ENCODE peak calls at places on chromosome 5, in seven cellular contexts. One of them, this sample, is unnamed. For H3K4me1, the result is how much of the 10 kb centered on the place peaks cover.

GRCh38 chr5:41908374-41909079 is 4.4 kb downstream of the RIMOC1 start:
- DNase-seq in IMR-90: peak
- DNase-seq in endothelial cell of umbilical vein: no peak
- DNase-seq in mammary epithelial cell: peak
- DNase-seq in H9: no peak
- DNase-seq in colonic mucosa: no peak
- DNase-seq in GM12878: no peak
- DNase-seq in this sample: no peak

GRCh38 chr5:170097934-170098333 is 7.8 kb upstream of the FOXI1 start:
- DNase-seq in IMR-90: no peak
- DNase-seq in endothelial cell of umbilical vein: peak
- DNase-seq in mammary epithelial cell: no peak
- DNase-seq in H9: no peak
- DNase-seq in colonic mucosa: no peak
- DNase-seq in GM12878: no peak
- DNase-seq in this sample: no peak

GRCh38 chr5:75375414-75375813 is 38.4 kb downstream of the HMGCR start:
- DNase-seq in IMR-90: no peak
- DNase-seq in endothelial cell of umbilical vein: no peak
- DNase-seq in mammary epithelial cell: no peak
- DNase-seq in H9: no peak
- DNase-seq in colonic mucosa: no peak
- DNase-seq in GM12878: no peak
- DNase-seq in this sample: no peak

GRCh38 chr5:174724484-174725260 is at the start of gene MSX2:
- DNase-seq in IMR-90: peak
- DNase-seq in endothelial cell of umbilical vein: peak
- DNase-seq in mammary epithelial cell: peak
- DNase-seq in H9: peak
- DNase-seq in colonic mucosa: peak
- DNase-seq in GM12878: no peak
- DNase-seq in this sample: no peak

GRCh38 chr5:137699291-137700281 is 36.3 kb downstream of the KLHL3 start:
- DNase-seq in IMR-90: peak
- DNase-seq in endothelial cell of umbilical vein: peak
- DNase-seq in mammary epithelial cell: no peak
- DNase-seq in H9: no peak
- DNase-seq in colonic mucosa: no peak
- DNase-seq in GM12878: no peak
- DNase-seq in this sample: no peak

GRCh38 chr5:21236896-21237830 is 1249.2 kb upstream of the CDH18 start:
- DNase-seq in IMR-90: no peak
- DNase-seq in endothelial cell of umbilical vein: peak
- DNase-seq in mammary epithelial cell: peak
- DNase-seq in H9: no peak
- DNase-seq in colonic mucosa: no peak
- DNase-seq in GM12878: no peak
- DNase-seq in this sample: no peak

GRCh38 chr5:161546463-161547301 is at the start of gene GABRB2:
- DNase-seq in IMR-90: no peak
- DNase-seq in endothelial cell of umbilical vein: peak
- DNase-seq in mammary epithelial cell: peak
- DNase-seq in H9: peak
- DNase-seq in colonic mucosa: peak
- DNase-seq in GM12878: peak
- DNase-seq in this sample: peak

GRCh38 chr5:38046093-38046492 is 206.3 kb upstream of the GDNF start:
- DNase-seq in IMR-90: no peak
- DNase-seq in endothelial cell of umbilical vein: no peak
- DNase-seq in mammary epithelial cell: no peak
- DNase-seq in H9: no peak
- DNase-seq in colonic mucosa: no peak
- DNase-seq in GM12878: no peak
- DNase-seq in this sample: peak

GRCh38 chr5:167639213-167639612 is 652.2 kb upstream of the WWC1 start:
- DNase-seq in IMR-90: peak
- DNase-seq in endothelial cell of umbilical vein: no peak
- DNase-seq in mammary epithelial cell: no peak
- DNase-seq in H9: no peak
- DNase-seq in colonic mucosa: no peak
- DNase-seq in GM12878: no peak
- DNase-seq in this sample: no peak

GRCh38 chr5:138849439-138849838 is 25.7 kb downstream of the LRRTM2 start:
- DNase-seq in IMR-90: peak
- DNase-seq in endothelial cell of umbilical vein: no peak
- DNase-seq in mammary epithelial cell: peak
- DNase-seq in H9: no peak
- DNase-seq in colonic mucosa: no peak
- DNase-seq in GM12878: no peak
- DNase-seq in this sample: no peak
- TF ChIP-seq CTCF in IMR-90: no peak
- TF ChIP-seq CTCF in endothelial cell of umbilical vein: no peak
- TF ChIP-seq CTCF in mammary epithelial cell: no peak
- TF ChIP-seq CTCF in H9: no peak
- TF ChIP-seq CTCF in colonic mucosa: no peak
- TF ChIP-seq CTCF in GM12878: no peak
- TF ChIP-seq CTCF in this sample: no peak

DNA sequence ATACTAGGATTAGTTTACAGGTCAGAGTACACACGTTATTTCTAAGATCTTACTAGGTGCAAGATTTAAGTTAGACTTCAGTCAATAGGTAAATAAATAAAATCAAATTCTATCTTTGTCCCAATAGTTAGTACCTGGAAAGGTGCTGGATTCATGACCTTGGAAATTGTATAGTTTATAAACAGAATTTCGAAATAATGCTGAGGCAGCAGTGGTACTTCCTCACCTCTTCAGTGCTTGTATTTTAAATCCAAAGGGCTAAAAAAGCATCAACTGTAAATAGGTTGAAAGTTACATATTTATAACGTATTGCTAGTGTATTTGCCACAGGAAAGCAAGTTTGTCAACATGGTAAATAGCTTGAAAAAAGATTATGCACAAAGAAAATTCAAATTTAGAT is 46.6 kb downstream of the NR3C1 start:
- DNase-seq in IMR-90: no peak
- DNase-seq in endothelial cell of umbilical vein: no peak
- DNase-seq in mammary epithelial cell: no peak
- DNase-seq in H9: no peak
- DNase-seq in colonic mucosa: no peak
- DNase-seq in GM12878: no peak
- DNase-seq in this sample: no peak
- H3K4me1 ChIP-seq in IMR-90: under half
- H3K4me1 ChIP-seq in endothelial cell of umbilical vein: under half
- H3K4me1 ChIP-seq in mammary epithelial cell: under half
- H3K4me1 ChIP-seq in H9: under half
- H3K4me1 ChIP-seq in colonic mucosa: under half
- H3K4me1 ChIP-seq in GM12878: under half
- H3K4me1 ChIP-seq in this sample: half or more

GRCh38 chr5:151448038-151448985 is 909 bp downstream of the SLC36A1 start:
- DNase-seq in IMR-90: no peak
- DNase-seq in endothelial cell of umbilical vein: peak
- DNase-seq in mammary epithelial cell: peak
- DNase-seq in H9: peak
- DNase-seq in colonic mucosa: peak
- DNase-seq in GM12878: no peak
- DNase-seq in this sample: peak

GRCh38 chr5:151449836-151450235 is 2.4 kb downstream of the SLC36A1 start:
- DNase-seq in IMR-90: no peak
- DNase-seq in endothelial cell of umbilical vein: no peak
- DNase-seq in mammary epithelial cell: no peak
- DNase-seq in H9: no peak
- DNase-seq in colonic mucosa: no peak
- DNase-seq in GM12878: no peak
- DNase-seq in this sample: no peak

GRCh38 chr5:151447174-151448037 is at the start of gene SLC36A1:
- DNase-seq in IMR-90: peak
- DNase-seq in endothelial cell of umbilical vein: peak
- DNase-seq in mammary epithelial cell: peak
- DNase-seq in H9: peak
- DNase-seq in colonic mucosa: peak
- DNase-seq in GM12878: peak
- DNase-seq in this sample: peak

GRCh38 chr5:151450605-151451004 is 3.2 kb downstream of the SLC36A1 start:
- DNase-seq in IMR-90: peak
- DNase-seq in endothelial cell of umbilical vein: no peak
- DNase-seq in mammary epithelial cell: no peak
- DNase-seq in H9: no peak
- DNase-seq in colonic mucosa: no peak
- DNase-seq in GM12878: no peak
- DNase-seq in this sample: no peak

GRCh38 chr5:151449288-151449687 is 1.9 kb downstream of the SLC36A1 start:
- DNase-seq in IMR-90: no peak
- DNase-seq in endothelial cell of umbilical vein: no peak
- DNase-seq in mammary epithelial cell: no peak
- DNase-seq in H9: no peak
- DNase-seq in colonic mucosa: no peak
- DNase-seq in GM12878: no peak
- DNase-seq in this sample: no peak
- H3K9ac ChIP-seq in IMR-90: peak
- H3K9ac ChIP-seq in endothelial cell of umbilical vein: no peak
- H3K9ac ChIP-seq in mammary epithelial cell: no peak
- H3K9ac ChIP-seq in H9: no peak
- H3K9ac ChIP-seq in colonic mucosa: no peak
- H3K9ac ChIP-seq in GM12878: no peak
- H3K9ac ChIP-seq in this sample: no peak

GRCh38 chr5:39503148-39503547 is 78.4 kb upstream of the DAB2 start:
- DNase-seq in IMR-90: peak
- DNase-seq in endothelial cell of umbilical vein: no peak
- DNase-seq in mammary epithelial cell: no peak
- DNase-seq in H9: no peak
- DNase-seq in colonic mucosa: peak
- DNase-seq in GM12878: no peak
- DNase-seq in this sample: no peak

GRCh38 chr5:39502704-39503103 is 77.9 kb upstream of the DAB2 start:
- DNase-seq in IMR-90: no peak
- DNase-seq in endothelial cell of umbilical vein: no peak
- DNase-seq in mammary epithelial cell: no peak
- DNase-seq in H9: no peak
- DNase-seq in colonic mucosa: no peak
- DNase-seq in GM12878: no peak
- DNase-seq in this sample: no peak

GRCh38 chr5:39501403-39501802 is 76.6 kb upstream of the DAB2 start:
- DNase-seq in IMR-90: peak
- DNase-seq in endothelial cell of umbilical vein: peak
- DNase-seq in mammary epithelial cell: no peak
- DNase-seq in H9: no peak
- DNase-seq in colonic mucosa: no peak
- DNase-seq in GM12878: no peak
- DNase-seq in this sample: no peak

GRCh38 chr5:39505751-39506150 is 81.0 kb upstream of the DAB2 start:
- DNase-seq in IMR-90: no peak
- DNase-seq in endothelial cell of umbilical vein: no peak
- DNase-seq in mammary epithelial cell: no peak
- DNase-seq in H9: no peak
- DNase-seq in colonic mucosa: no peak
- DNase-seq in GM12878: no peak
- DNase-seq in this sample: no peak

GRCh38 chr5:39506216-39506615 is 81.4 kb upstream of the DAB2 start:
- DNase-seq in IMR-90: no peak
- DNase-seq in endothelial cell of umbilical vein: no peak
- DNase-seq in mammary epithelial cell: no peak
- DNase-seq in H9: no peak
- DNase-seq in colonic mucosa: no peak
- DNase-seq in GM12878: no peak
- DNase-seq in this sample: no peak
- TF ChIP-seq CTCF in IMR-90: no peak
- TF ChIP-seq CTCF in endothelial cell of umbilical vein: no peak
- TF ChIP-seq CTCF in mammary epithelial cell: no peak
- TF ChIP-seq CTCF in H9: no peak
- TF ChIP-seq CTCF in colonic mucosa: no peak
- TF ChIP-seq CTCF in GM12878: no peak
- TF ChIP-seq CTCF in this sample: no peak

GRCh38 chr5:9104576-9105339 is 441.1 kb downstream of the SEMA5A start:
- DNase-seq in IMR-90: peak
- DNase-seq in endothelial cell of umbilical vein: no peak
- DNase-seq in mammary epithelial cell: no peak
- DNase-seq in H9: no peak
- DNase-seq in colonic mucosa: no peak
- DNase-seq in GM12878: no peak
- DNase-seq in this sample: no peak
- H3K4me1 ChIP-seq in IMR-90: under half
- H3K4me1 ChIP-seq in endothelial cell of umbilical vein: under half
- H3K4me1 ChIP-seq in mammary epithelial cell: under half
- H3K4me1 ChIP-seq in H9: under half
- H3K4me1 ChIP-seq in colonic mucosa: under half
- H3K4me1 ChIP-seq in GM12878: under half
- H3K4me1 ChIP-seq in this sample: under half

GRCh38 chr5:8633259-8633658 is 764.3 kb downstream of the MTRR start:
- DNase-seq in IMR-90: no peak
- DNase-seq in endothelial cell of umbilical vein: no peak
- DNase-seq in mammary epithelial cell: no peak
- DNase-seq in H9: no peak
- DNase-seq in colonic mucosa: no peak
- DNase-seq in GM12878: no peak
- DNase-seq in this sample: no peak
- H3K9ac ChIP-seq in IMR-90: no peak
- H3K9ac ChIP-seq in endothelial cell of umbilical vein: no peak
- H3K9ac ChIP-seq in mammary epithelial cell: no peak
- H3K9ac ChIP-seq in H9: no peak
- H3K9ac ChIP-seq in colonic mucosa: no peak
- H3K9ac ChIP-seq in GM12878: no peak
- H3K9ac ChIP-seq in this sample: no peak

DNA sequence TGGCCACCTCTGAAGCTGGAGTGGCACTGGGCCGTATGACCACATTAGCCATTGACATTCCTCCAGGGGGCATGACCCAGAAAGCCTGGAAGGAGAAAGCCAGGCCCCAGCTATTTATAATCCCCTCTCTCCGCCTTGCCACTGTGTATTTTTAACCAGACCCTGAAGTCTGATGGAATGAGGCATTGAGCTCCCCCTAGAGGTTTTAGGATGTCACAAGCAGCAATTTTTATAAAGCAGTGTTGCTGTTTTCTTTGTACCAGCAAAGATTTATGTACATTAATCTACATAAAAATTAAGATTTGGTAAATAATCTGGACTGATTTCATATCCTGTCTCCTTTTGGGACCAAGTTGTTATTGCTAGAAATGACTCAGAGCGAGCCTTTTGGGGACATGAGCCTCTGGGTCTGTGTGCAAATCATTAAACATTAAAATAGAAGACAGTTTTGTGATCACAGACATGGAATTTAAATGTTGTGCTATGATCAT is 127.1 kb downstream of the TRIO start:
- DNase-seq in IMR-90: peak
- DNase-seq in endothelial cell of umbilical vein: peak
- DNase-seq in mammary epithelial cell: peak
- DNase-seq in H9: peak
- DNase-seq in colonic mucosa: peak
- DNase-seq in GM12878: no peak
- DNase-seq in this sample: peak
- TF ChIP-seq CTCF in IMR-90: peak
- TF ChIP-seq CTCF in endothelial cell of umbilical vein: peak
- TF ChIP-seq CTCF in mammary epithelial cell: peak
- TF ChIP-seq CTCF in H9: peak
- TF ChIP-seq CTCF in colonic mucosa: peak
- TF ChIP-seq CTCF in GM12878: peak
- TF ChIP-seq CTCF in this sample: peak

This sample was measured in MM.1S.